ENCODE peak calls at places on chromosomes 13 and 19, in four cellular contexts. F is K562, G is GM12878, L is HepG2. H is an unnamed sample.

GRCh38 chr19:17289489-17289888 is 7.8 kb downstream of the ANKLE1 start:
- DNase-seq in G (no peak), F (peak), L (no peak), H (peak)

GRCh38 chr13:43573361-43573740 is 213.4 kb downstream of the ENOX1 start:
- DNase-seq in L (no peak), F (no peak), G (no peak), H (no peak)

GRCh38 chr19:32201661-32202060 is 143.7 kb upstream of the ZNF507 start:
- DNase-seq in F (no peak), G (no peak), L (no peak), H (no peak)

GRCh38 chr13:27704681-27705080 is 83.0 kb downstream of the POLR1D start:
- DNase-seq in L (no peak), F (no peak), G (peak), H (no peak)

GRCh38 chr19:48896191-48896720 is 2.3 kb downstream of the TULP2 start:
- DNase-seq in G (no peak), L (no peak), F (peak), H (no peak)

GRCh38 chr19:12721656-12722565 is 1.8 kb downstream of the TNPO2 start:
- DNase-seq in G (no peak), L (peak), F (peak), H (peak)

GRCh38 chr19:49988433-49988832 is 27.5 kb upstream of the SIGLEC11 start:
- DNase-seq in L (no peak), F (no peak), G (no peak), H (no peak)

GRCh38 chr13:102680133-102680717 is 14.6 kb downstream of the METTL21C start:
- DNase-seq in G (no peak), F (no peak), L (no peak), H (no peak)

GRCh38 chr13:35978607-35979316 is 152.4 kb downstream of the DCLK1 start:
- DNase-seq in L (peak), F (peak), G (no peak), H (peak)

GRCh38 chr19:43699506-43700367 is 16.1 kb upstream of the IRGC start:
- DNase-seq in G (no peak), L (no peak), F (no peak), H (no peak)

GRCh38 chr19:408441-409005 is 424 bp downstream of the C2CD4C start:
- DNase-seq in F (no peak), G (no peak), L (no peak), H (no peak)

GRCh38 chr19:41595258-41595889 is 19.4 kb downstream of the CEACAM21 start:
- DNase-seq in G (peak), L (peak), F (peak), H (peak)

GRCh38 chr19:31678421-31678820 is 329.2 kb upstream of the TSHZ3 start:
- DNase-seq in G (no peak), F (no peak), L (no peak), H (no peak)

GRCh38 chr19:37572203-37572602 is 22.4 kb downstream of the ZNF571 start:
- DNase-seq in F (no peak), G (no peak), L (no peak), H (no peak)

GRCh38 chr13:86681223-86681622 is 882.0 kb upstream of the SLITRK6 start:
- DNase-seq in F (no peak), L (no peak), G (no peak), H (no peak)

GRCh38 chr19:15666883-15667282 is 6.0 kb upstream of the CYP4F12 start:
- DNase-seq in F (no peak), G (no peak), L (no peak), H (no peak)

GRCh38 chr19:7725791-7726190 is 6.1 kb downstream of the CLEC4G start:
- DNase-seq in G (no peak), F (no peak), L (no peak), H (no peak)

GRCh38 chr13:59409651-59410200 is 754.0 kb downstream of the DIAPH3 start:
- DNase-seq in L (no peak), G (no peak), F (no peak), H (no peak)

GRCh38 chr13:47213057-47213456 is 316.2 kb upstream of the HTR2A start:
- DNase-seq in G (no peak), L (no peak), F (no peak), H (no peak)

GRCh38 chr13:110214637-110215036 is 92.3 kb downstream of the COL4A1 start:
- DNase-seq in L (no peak), F (no peak), G (no peak), H (no peak)

GRCh38 chr19:49954092-49954825 is 6.7 kb downstream of the SIGLEC11 start:
- DNase-seq in L (peak), F (no peak), G (no peak), H (no peak)

GRCh38 chr19:1901940-1902404 is 3.2 kb upstream of the ADAT3 start:
- DNase-seq in L (peak), F (no peak), G (no peak), H (no peak)

GRCh38 chr13:50511877-50512332 is 331.6 kb downstream of the DLEU7 start:
- DNase-seq in F (peak), L (peak), G (peak), H (no peak)
- TF ChIP-seq CHD4 in F (no peak), L (no peak), G (no peak), H (no peak)

DNA sequence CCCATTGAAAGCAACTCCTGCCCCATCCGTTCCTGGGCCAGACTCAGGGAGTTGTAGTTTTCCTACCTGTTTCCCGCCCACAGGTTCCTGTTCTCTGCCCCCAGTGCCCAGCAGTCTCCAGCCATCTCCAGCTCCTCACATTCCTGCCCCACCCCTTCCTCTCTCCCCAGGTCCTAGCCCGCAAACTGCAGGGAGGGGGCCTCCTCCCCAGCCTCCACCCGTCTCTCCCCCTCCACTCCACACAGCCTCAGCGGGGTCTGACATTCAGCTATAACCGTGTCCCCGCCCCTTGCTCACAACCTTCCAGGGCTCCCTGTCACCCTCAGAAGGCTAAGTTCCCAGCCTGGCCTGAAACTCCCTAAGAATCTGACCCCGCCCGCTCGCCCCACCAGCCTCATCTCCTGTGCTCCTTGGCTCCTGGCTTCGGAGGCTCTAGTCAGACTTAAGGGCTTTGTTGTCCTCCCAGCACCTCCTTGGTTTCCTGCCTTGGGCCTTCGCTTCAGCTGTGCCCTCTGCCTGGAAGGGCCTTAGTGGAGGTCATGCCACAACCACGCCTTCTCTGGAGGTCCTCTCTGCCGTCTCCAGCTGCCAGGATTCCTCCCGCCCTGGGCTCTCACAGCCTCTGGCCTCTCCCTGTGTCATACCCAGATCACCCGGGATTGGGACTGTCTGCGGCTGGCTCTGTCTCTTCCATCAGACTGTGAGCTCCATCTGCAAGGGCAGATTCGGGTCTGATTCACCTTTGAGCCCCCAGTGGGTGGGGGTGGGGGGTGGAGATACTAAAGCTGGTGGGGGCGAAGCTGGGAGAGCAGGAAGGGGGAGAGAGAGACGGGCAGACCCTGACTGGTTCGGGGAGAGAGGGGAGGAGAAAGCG is 5.1 kb upstream of the SPACA6 start:
- DNase-seq in G (no peak), L (no peak), F (peak), H (peak)
- TF ChIP-seq CEBPB in G (no peak), L (no peak), F (no peak), H (no peak)

GRCh38 chr13:93625536-93625935 is 398.9 kb downstream of the GPC6 start:
- DNase-seq in L (no peak), G (no peak), F (no peak), H (no peak)

GRCh38 chr13:93621966-93622365 is 395.4 kb downstream of the GPC6 start:
- DNase-seq in F (no peak), L (no peak), G (no peak), H (no peak)

GRCh38 chr13:93621051-93621450 is 394.4 kb downstream of the GPC6 start:
- DNase-seq in F (no peak), L (no peak), G (no peak), H (no peak)

GRCh38 chr13:93624371-93624777 is 397.8 kb downstream of the GPC6 start:
- DNase-seq in L (no peak), G (no peak), F (no peak), H (no peak)

DNA sequence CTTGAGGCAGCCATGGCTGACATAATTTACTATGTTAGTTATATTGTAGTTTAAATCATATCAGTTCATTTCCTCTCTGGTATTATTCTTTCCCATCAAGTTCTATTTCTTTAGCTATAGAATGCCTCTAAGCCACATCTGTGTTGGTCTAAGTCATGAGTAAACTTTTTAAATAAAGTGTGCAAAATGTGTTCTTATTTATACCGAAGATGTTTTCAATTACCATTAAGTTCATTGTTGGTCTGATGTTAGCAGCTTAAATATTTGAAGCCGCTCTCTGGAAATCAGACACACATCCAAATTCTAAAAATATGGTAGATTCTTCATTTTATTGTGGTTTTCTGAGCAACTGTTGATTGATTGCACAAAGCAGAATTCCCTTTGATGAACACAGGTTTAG is 393.8 kb downstream of the GPC6 start:
- DNase-seq in G (no peak), L (no peak), F (no peak), H (no peak)
- TF ChIP-seq CHD4 in G (no peak), L (no peak), F (no peak), H (no peak)

GRCh38 chr13:24159921-24160324 is 597 bp upstream of the SPATA13 start:
- DNase-seq in L (no peak), G (no peak), F (no peak), H (no peak)

GRCh38 chr13:24161010-24161775 is 673 bp downstream of the SPATA13 start:
- DNase-seq in G (no peak), F (peak), L (peak), H (no peak)

GRCh38 chr13:24159362-24159761 is 1.2 kb upstream of the SPATA13 start:
- DNase-seq in G (no peak), F (no peak), L (no peak), H (no peak)

GRCh38 chr13:24162604-24163003 is 2.1 kb downstream of the SPATA13 start:
- DNase-seq in G (no peak), F (no peak), L (no peak), H (no peak)

DNA sequence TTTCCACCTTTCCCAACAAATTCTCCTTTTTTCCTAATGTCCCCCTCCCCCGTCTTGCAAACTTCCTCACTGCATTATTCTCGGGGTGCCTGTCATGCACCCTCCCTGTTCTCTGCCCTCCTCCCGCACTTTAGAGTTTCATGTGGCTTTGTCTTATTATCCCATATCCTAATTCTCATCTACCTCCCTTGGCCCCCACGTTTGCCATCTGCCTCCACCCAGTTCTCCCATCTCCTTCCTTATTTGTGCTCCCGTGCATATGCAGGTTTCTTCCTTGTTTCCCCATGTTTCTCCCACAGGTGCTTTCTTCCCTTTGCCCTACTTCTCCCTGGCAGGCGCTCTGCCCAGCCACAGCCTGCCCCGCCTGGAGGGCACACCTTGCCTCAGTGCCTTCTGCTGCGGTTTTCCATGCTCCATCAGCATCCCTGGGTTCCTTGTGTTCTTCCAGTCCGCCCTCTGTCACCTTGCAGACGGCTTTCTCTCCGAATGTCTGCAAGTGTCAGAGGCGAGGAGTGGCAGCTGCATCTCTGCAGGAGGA is 1.5 kb downstream of the SPATA13 start:
- DNase-seq in G (no peak), F (no peak), L (no peak), H (no peak)
- TF ChIP-seq CEBPB in G (no peak), F (no peak), L (no peak), H (no peak)

DNA sequence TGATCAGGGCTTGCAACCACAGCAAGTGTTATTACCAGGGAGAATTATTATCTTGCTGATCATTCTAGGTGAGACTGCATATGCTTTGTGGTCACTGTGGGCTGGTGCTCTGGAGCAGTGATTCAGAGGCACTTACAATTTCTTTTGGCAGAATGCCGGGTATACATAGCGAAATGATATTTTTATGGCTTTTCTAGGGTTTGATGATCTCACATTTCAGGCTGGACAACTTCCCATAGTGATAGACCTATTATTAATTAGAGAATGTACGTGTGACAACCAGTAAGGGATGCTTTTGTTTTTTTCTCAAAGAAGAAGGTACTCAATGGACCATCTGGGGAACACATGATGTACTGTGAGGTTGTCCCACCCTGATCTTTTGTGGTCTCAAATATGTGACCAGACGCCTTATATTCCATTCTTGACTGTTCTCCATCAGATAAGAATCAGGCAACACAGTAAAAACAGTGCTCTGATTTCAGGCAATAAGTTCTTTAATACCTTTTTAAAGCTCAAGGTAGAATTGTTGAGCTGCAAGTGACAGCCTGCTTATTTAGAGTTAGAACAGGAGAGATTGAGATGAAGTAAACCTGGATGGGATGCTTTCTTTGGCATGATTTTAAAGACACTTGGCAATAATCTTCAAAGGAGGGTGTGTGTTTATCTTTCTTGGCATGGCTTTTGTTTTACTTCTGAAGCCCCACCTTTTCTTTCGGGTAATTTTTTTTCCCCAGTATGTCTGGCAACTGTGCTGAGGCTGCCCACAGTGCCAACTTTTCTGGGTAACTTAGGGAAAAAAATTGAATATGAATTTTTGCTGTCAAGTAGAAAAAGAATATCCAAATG is 27.4 kb upstream of the SCEL start:
- DNase-seq in L (no peak), G (no peak), F (no peak), H (no peak)
- TF ChIP-seq CHD4 in L (no peak), G (no peak), F (no peak), H (no peak)

GRCh38 chr13:45737571-45738002 is 35.5 kb downstream of the CBY2 start:
- DNase-seq in G (no peak), L (no peak), F (peak), H (no peak)
- TF ChIP-seq CEBPB in G (no peak), L (no peak), F (no peak), H (no peak)